ENCODE peak calls at places on chromosome 16, in eight cellular contexts. F is nephron progenitor cell; E is IMR-90; Q is hepatocyte; Y is left ventricle myocardium inferior; Z is stomach; S is glutamatergic neuron; W is CD8-positive, alpha-beta T cell. I is an unnamed sample.

GRCh38 chr16:85422374-85423185 is 190.5 kb upstream of the GSE1 start:
- DNase-seq in F (peak), E (no peak), Q (peak), Y (peak), Z (peak), S (no peak), W (peak), I (peak)

GRCh38 chr16:72921620-72922019 is 126.3 kb downstream of the ZFHX3 start:
- DNase-seq in F (no peak), E (peak), Q (peak), Y (no peak), Z (no peak), S (no peak), W (no peak), I (no peak)

GRCh38 chr16:82936941-82937551 is 310.3 kb downstream of the CDH13 start:
- DNase-seq in F (no peak), E (peak), Q (no peak), Y (no peak), Z (no peak), S (no peak), W (no peak), I (no peak)

GRCh38 chr16:89143201-89143741 is 28.3 kb upstream of the CDH15 start:
- DNase-seq in F (no peak), E (no peak), Q (no peak), Y (no peak), Z (no peak), S (peak), W (no peak), I (no peak)

GRCh38 chr16:23348579-23349469 is 46.7 kb downstream of the SCNN1B start:
- DNase-seq in F (peak), E (no peak), Q (no peak), Y (no peak), Z (no peak), S (no peak), W (no peak), I (no peak)

GRCh38 chr16:85699628-85700027 is 10.9 kb upstream of the GINS2 start:
- DNase-seq in F (no peak), E (peak), Q (no peak), Y (peak), Z (no peak), S (no peak), W (no peak), I (no peak)

GRCh38 chr16:70736454-70737376 is 50.9 kb upstream of the MTSS2 start:
- DNase-seq in F (no peak), E (peak), Q (no peak), Y (no peak), Z (no peak), S (no peak), W (peak), I (no peak)

GRCh38 chr16:4884972-4885874 is 37.9 kb downstream of the UBN1 start:
- DNase-seq in F (no peak), E (no peak), Q (no peak), Y (no peak), Z (no peak), S (no peak), W (no peak), I (no peak)

GRCh38 chr16:31008154-31008950 is 2.1 kb downstream of the STX1B start:
- DNase-seq in F (no peak), E (peak), Q (no peak), Y (no peak), Z (no peak), S (no peak), W (no peak), I (no peak)

GRCh38 chr16:85484337-85485295 is 128.5 kb upstream of the GSE1 start:
- DNase-seq in F (no peak), E (no peak), Q (no peak), Y (no peak), Z (peak), S (no peak), W (no peak), I (no peak)

GRCh38 chr16:57635266-57636097 is 7.1 kb downstream of the ADGRG1 start:
- DNase-seq in F (no peak), E (no peak), Q (peak), Y (no peak), Z (peak), S (no peak), W (no peak), I (no peak)

GRCh38 chr16:10514369-10515055 is 65.9 kb downstream of the EMP2 start:
- DNase-seq in F (peak), E (peak), Q (peak), Y (no peak), Z (peak), S (peak), W (peak), I (peak)

DNA sequence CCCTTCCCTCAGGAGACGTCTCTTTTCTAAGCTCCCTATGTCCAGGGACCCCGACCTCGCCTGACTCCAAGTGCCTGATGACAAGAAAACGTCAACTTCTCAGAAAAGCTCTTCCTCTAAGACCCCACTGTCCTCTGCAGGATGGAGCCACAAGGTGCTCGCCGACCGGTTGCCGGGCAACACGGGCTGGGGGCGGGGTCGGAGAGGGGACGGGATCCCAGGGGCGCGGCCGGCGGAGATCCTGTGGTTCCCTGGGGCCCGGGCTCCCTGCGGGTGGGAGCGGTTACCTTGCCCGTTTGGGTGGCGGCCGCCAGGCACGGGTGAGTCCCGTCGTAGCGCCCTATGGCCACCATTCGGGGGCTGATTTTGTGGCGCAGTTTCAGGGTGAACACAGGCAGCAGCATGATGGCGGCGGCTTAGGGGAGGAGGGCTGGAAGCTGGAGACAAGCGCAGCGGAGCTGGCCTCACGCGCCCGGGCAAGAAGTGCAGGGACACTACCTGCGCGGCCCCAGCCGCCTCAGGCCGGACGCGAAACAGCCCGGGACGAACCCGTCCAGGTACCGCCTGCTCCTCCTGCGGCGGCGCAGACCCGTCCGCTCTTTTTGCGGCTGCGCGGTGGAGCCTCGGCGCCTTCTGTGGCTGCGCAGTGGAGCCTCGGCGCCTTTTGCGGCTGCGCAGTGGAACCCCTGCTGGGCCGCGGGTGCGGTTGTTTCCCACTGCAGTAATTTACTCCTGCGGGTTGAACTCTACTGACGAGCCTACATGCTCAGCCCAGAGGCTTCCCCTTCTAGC is at the start of gene BBS2:
- DNase-seq in F (peak), E (peak), Q (peak), Y (peak), Z (peak), S (peak), W (peak), I (peak)
- TF ChIP-seq CTCF in F (no peak), E (no peak), Q (no peak), Y (no peak), Z (no peak), S (no peak), W (no peak), I (no peak)

GRCh38 chr16:16183562-16183961 is 39.7 kb downstream of the ABCC6 start:
- DNase-seq in F (no peak), E (no peak), Q (no peak), Y (no peak), Z (no peak), S (no peak), W (no peak), I (no peak)
- TF ChIP-seq CTCF in F (no peak), E (peak), Q (no peak), Y (no peak), Z (no peak), S (no peak), W (no peak), I (no peak)

DNA sequence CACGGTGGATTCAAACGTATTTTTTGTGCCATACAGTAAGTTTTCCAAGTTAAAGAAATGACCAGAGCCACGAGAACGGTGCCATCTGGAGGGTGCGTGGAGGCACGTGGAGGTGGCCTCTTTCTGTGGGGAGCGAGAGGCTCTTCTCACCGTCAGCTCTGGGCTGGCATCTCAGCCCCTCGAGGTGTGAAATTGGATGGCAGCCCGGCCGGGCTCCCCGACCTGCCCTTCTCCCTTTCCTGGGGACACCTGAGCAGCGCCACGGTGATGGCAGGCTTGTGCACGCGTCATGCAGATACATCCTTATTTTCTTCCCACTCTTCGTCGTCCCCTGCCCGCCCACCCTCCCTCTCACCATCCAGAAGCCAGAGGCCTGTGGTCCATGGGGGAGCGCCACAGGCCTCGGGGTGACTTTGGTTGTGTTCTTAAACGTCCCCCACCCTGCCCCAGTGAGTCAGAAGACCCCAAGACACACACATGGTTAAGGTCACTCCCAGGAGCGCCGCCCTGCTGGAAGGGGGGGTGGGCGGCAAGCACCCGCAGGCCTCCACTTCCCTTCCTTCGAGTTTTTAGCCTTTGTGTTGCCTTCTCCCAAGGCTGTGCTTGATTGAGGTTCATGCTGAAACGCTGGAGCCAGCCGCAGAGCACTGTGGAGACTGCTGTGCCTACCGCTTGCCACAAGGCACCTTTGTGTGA is 109.4 kb downstream of the BANP start:
- DNase-seq in F (no peak), E (no peak), Q (no peak), Y (no peak), Z (no peak), S (no peak), W (no peak), I (no peak)
- TF ChIP-seq CTCF in F (no peak), E (no peak), Q (no peak), Y (no peak), Z (no peak), S (no peak), W (no peak), I (no peak)

DNA sequence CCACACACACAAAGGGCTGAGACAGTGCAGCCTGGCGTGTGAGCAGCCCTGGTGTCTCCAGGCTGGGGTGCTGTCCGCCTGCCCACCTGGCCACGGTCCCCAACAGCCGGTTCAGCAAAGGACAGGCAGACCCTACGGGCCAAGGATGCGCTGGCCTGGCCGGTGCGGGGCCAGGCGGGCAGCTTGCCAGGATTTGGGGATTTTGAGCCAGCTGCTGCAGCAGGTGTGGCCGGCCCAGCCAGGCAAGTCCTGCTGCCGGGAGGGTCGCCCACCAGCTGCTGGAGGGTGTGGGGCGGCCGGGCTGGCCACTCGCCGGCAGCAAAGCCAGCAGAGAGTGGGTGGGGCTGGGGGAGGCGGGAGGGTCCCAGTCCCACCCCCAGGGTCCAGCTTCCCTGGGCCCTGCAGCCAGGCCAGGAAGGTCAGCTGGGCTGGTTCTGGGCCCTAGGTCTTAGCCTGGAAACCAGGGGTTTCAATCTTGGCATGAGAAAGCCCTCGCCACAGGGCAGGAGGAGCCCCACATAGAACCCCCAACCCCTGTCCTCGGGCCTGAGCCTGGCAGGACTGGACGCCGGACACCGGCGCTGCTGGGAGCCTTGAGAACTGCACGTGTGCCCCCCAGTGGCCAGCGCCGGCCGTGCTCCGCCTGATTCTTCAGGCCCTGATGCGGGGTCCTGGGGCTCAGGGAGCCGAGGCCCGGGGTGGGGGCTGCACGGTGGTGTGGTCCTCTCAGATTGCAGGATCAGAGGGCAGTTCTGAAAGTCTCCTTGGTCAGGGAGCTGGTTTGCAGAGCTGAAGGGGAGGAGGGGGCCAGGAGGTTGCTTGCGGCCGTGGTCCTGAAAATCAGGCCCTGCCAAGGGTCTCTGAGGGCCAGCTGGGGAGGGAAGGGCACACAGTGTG is 17.6 kb upstream of the SSTR5 start:
- DNase-seq in F (peak), E (peak), Q (peak), Y (peak), Z (peak), S (peak), W (peak), I (peak)
- TF ChIP-seq CTCF in F (peak), E (peak), Q (peak), Y (peak), Z (peak), S (peak), W (peak), I (peak)

DNA sequence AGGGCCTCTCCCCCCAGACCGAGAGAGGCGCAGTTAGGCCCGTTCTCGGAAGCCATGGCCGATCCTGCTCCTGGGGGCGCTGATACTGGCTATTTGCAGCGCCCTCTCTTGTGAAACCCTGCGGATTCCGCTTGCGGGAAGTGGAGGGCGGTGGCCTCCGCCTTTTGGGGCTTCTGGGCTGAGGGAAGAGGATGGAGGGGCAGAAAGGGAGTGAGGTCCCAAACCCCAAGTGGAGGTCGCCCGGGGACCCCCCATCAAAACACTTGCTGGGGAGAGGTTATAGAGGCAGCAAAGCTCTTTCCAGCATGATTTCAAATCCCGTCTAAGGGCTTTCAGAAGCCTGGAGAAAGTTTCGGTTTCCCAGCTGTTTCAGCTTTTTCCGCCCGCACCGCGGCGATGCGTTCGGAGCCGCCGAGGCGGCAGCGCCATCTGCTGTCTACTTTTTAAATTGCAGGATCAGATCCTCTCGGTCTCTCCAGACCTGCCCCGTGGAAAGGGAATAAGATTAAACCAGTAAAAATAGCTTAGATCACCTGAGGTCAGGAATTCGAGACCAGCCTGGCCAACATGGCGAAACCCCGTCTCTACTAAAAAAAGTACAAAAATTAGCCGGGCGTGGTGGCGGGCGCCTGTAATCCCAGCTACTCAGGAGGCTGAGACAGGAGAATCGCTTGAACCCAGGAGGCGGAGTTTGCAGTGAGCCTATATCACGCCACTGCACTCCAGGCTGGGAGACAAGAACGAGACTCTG is 15.8 kb downstream of the SNX20 start:
- DNase-seq in F (peak), E (peak), Q (peak), Y (peak), Z (peak), S (peak), W (peak), I (peak)
- TF ChIP-seq CTCF in F (peak), E (peak), Q (peak), Y (peak), Z (peak), S (peak), W (peak), I (peak)

DNA sequence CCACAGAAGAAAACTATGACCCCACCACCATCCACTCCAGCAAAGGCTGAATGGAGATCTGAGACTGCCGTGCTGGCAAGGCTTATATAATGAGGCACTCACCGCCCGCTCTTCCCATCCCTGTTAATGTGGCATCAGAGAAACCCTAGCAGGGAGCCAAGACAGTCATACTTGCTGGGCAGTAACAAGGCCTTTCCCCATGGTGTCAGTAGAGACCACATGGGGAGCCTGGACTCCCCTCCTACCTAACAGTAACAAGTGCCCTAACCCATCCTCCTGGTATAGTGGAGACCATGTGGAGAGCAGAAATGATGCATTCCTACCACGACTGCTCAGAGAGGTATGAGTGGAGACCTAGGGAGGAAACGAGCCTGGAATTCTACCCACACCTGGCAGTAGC is 235.2 kb downstream of the C16orf78 start:
- DNase-seq in F (no peak), E (peak), Q (peak), Y (no peak), Z (no peak), S (no peak), W (no peak), I (no peak)
- TF ChIP-seq CTCF in F (peak), E (peak), Q (peak), Y (peak), Z (peak), S (no peak), W (no peak), I (no peak)

GRCh38 chr16:51137097-51137496 is 14.0 kb downstream of the SALL1 start:
- DNase-seq in F (no peak), E (no peak), Q (no peak), Y (no peak), Z (no peak), S (no peak), W (no peak), I (no peak)
- TF ChIP-seq CTCF in F (no peak), E (no peak), Q (no peak), Y (no peak), Z (no peak), S (no peak), W (no peak), I (no peak)

I was measured in prostate gland.